ENCODE peak calls at places on chromosomes 4 and X, in eight cellular contexts. Y, J, O, M, P, G, C and B are unnamed samples.

GRCh38 chr4:168877779-168878491 is 132.1 kb downstream of the CBR4 start:
- DNase-seq in Y (peak), J (peak), G (no peak), O (peak), C (no peak), P (no peak), M (no peak), B (peak)

GRCh38 chr4:110091426-110091825 is 107.0 kb downstream of the ELOVL6 start:
- DNase-seq in M (peak), O (no peak), Y (no peak), P (peak), J (no peak), C (no peak), G (no peak), B (no peak)

GRCh38 chrX:357693-358471 is 28.8 kb downstream of the PPP2R3B start:
- DNase-seq in P (peak), M (peak), G (no peak), C (no peak), Y (no peak), J (no peak), O (no peak), B (no peak)

GRCh38 chr4:106034205-106034604 is 138.9 kb downstream of the NPNT start:
- DNase-seq in M (peak), Y (no peak), P (no peak), G (no peak), C (peak), J (no peak), O (no peak), B (no peak)

GRCh38 chr4:77819409-77819835 is 254 bp upstream of the CNOT6L start:
- DNase-seq in J (peak), Y (peak), M (peak), O (peak), P (no peak), G (no peak), C (peak), B (no peak)

GRCh38 chr4:76017056-76017686 is 6.1 kb downstream of the CXCL10 start:
- DNase-seq in G (no peak), O (no peak), M (no peak), Y (no peak), J (no peak), P (no peak), C (no peak), B (no peak)

GRCh38 chr4:74311696-74312313 is 3.5 kb downstream of the EPGN start:
- DNase-seq in Y (no peak), C (peak), J (peak), P (peak), G (no peak), O (no peak), M (peak), B (no peak)

GRCh38 chr4:1090465-1091440 is 22.6 kb downstream of the RNF212 start:
- DNase-seq in Y (peak), C (no peak), M (no peak), G (no peak), J (no peak), P (no peak), O (no peak), B (no peak)

GRCh38 chrX:54961750-54962149 is 32.2 kb downstream of the PFKFB1 start:
- DNase-seq in G (no peak), P (no peak), O (no peak), M (no peak), C (no peak), J (no peak), Y (no peak), B (no peak)

GRCh38 chr4:84176061-84176460 is 323.0 kb downstream of the NKX6-1 start:
- DNase-seq in M (no peak), G (no peak), P (no peak), Y (no peak), C (no peak), O (no peak), J (no peak), B (no peak)

GRCh38 chr4:3267576-3268394 is 18.8 kb downstream of the MSANTD1 start:
- DNase-seq in P (no peak), M (no peak), O (no peak), Y (no peak), G (no peak), C (no peak), J (peak), B (no peak)

GRCh38 chr4:70505152-70505748 is 13.1 kb upstream of the AMTN start:
- DNase-seq in G (no peak), J (peak), M (peak), Y (peak), O (no peak), C (peak), P (peak), B (peak)

GRCh38 chr4:85910985-85911384 is 436.0 kb downstream of the ARHGAP24 start:
- DNase-seq in J (no peak), Y (no peak), O (no peak), M (no peak), G (no peak), C (no peak), P (no peak), B (no peak)

GRCh38 chr4:80185787-80186548 is 11.3 kb upstream of the PRDM8 start:
- DNase-seq in P (no peak), J (peak), O (no peak), G (no peak), M (no peak), Y (no peak), C (peak), B (no peak)
- TF ChIP-seq CTCF in P (no peak), J (no peak), O (no peak), G (no peak), M (no peak), Y (no peak), C (no peak), B (no peak)

GRCh38 chrX:78708830-78709229 is 38.7 kb upstream of the LPAR4 start:
- DNase-seq in O (no peak), J (no peak), G (no peak), P (no peak), Y (no peak), C (no peak), M (no peak), B (no peak)

GRCh38 chrX:78710146-78710545 is 37.4 kb upstream of the LPAR4 start:
- DNase-seq in J (no peak), P (no peak), O (no peak), M (peak), C (no peak), Y (no peak), G (no peak), B (peak)

GRCh38 chrX:78708171-78708570 is 39.3 kb upstream of the LPAR4 start:
- DNase-seq in O (no peak), P (peak), J (peak), Y (peak), G (no peak), M (peak), C (peak), B (no peak)

GRCh38 chrX:78712381-78712780 is 35.1 kb upstream of the LPAR4 start:
- DNase-seq in Y (no peak), C (no peak), O (no peak), G (no peak), P (no peak), M (no peak), J (no peak), B (no peak)
- TF ChIP-seq CTCF in Y (no peak), C (no peak), O (no peak), G (no peak), P (no peak), M (no peak), J (no peak), B (no peak)

GRCh38 chrX:125439194-125439849 is 119.7 kb downstream of the TEX13C start:
- DNase-seq in P (no peak), M (no peak), J (no peak), C (no peak), O (no peak), Y (no peak), G (no peak), B (no peak)

GRCh38 chrX:125436855-125437254 is 117.2 kb downstream of the TEX13C start:
- DNase-seq in C (peak), M (peak), O (no peak), J (no peak), G (no peak), P (peak), Y (no peak), B (no peak)
- TF ChIP-seq CTCF in C (no peak), M (peak), O (no peak), J (peak), G (no peak), P (peak), Y (peak), B (peak)

GRCh38 chr4:107669068-107669467 is 51.0 kb downstream of the PAPSS1 start:
- DNase-seq in C (no peak), P (no peak), J (no peak), G (no peak), O (no peak), Y (no peak), M (no peak), B (no peak)

GRCh38 chr4:107665001-107665400 is 55.0 kb downstream of the PAPSS1 start:
- DNase-seq in P (no peak), J (no peak), M (peak), Y (no peak), O (no peak), C (no peak), G (no peak), B (no peak)

DNA sequence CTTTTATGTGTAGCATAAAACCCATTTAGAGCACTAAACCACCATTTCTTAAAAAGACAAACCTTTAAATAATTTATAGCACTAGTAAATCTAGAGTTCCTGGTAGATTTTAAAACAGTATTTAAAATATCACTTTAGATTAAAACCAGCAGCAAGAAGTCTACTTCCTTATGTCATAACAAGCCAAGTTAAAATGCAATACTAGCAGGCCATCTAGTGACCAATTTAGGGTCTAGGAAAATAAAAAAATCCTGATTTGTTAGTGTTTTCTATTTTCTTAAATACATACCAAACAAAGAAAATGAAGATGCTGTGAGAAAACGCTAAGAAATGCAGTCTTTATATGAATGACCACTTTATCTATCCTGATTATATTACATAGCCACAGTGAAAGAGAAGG is 53.9 kb downstream of the PAPSS1 start:
- DNase-seq in P (peak), M (peak), C (no peak), G (peak), Y (no peak), J (no peak), O (no peak), B (no peak)
- TF ChIP-seq CTCF in P (peak), M (peak), C (peak), G (peak), Y (peak), J (peak), O (peak), B (peak)

DNA sequence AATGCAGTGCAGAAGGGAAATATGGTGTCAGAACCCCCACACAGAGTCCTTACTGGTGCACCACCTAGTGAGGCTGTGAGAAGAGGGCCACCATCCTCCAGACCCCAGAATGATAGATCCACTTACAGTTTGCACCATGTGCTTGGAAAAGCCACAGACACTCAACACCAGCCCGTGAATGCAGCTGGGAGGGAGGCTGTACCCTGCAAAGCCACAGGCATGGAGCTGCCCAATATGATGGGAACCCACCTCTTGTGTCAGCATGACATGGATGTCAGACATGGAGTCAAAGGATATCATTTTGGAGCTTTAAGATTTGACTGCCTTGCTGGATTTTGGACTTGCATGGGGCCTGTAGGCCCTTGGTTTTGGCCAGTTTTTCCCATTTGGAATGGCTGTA is 34.2 kb upstream of the PGM2 start:
- DNase-seq in O (no peak), J (no peak), P (no peak), C (no peak), Y (no peak), G (no peak), M (no peak), B (no peak)
- TF ChIP-seq CTCF in O (no peak), J (no peak), P (no peak), C (no peak), Y (no peak), G (no peak), M (no peak), B (no peak)

DNA sequence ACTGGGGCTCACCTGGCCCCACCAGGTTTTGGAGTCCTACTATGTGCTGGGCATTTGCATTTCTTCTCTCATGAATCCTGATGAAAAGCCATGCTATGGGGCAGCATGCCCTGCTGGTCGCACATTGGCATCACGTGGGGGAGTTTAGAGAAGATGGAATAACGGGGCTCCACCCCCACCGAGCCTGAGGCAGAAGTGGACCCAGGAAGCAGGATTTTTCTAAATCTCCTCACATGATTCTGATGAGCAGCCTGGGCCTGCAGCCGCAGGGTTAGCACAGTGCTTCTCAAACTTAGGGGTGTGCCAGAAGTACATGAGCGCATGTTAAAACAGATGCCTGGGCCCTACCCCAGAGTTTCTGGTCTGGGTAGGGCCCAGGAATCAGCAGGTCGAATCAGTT is 4.6 kb upstream of the SORCS2 start:
- DNase-seq in J (no peak), M (no peak), P (no peak), G (no peak), C (no peak), Y (no peak), O (no peak), B (no peak)
- TF ChIP-seq CTCF in J (no peak), M (no peak), P (no peak), G (no peak), C (no peak), Y (no peak), O (no peak), B (no peak)

GRCh38 chr4:177380730-177381287 is 61.4 kb downstream of the AGA start:
- DNase-seq in M (no peak), Y (peak), C (no peak), O (peak), G (no peak), J (no peak), P (peak), B (no peak)
- TF ChIP-seq CTCF in M (no peak), Y (peak), C (no peak), O (no peak), G (no peak), J (peak), P (peak), B (peak)